ENCODE peak calls at places on chromosomes 12 and 14, in five cellular contexts. L is left ventricle myocardium inferior, S is GM12865, K is IMR-90, F is fibroblast of the aortic adventitia. M is an unnamed sample.

GRCh38 chr12:124422142-124422569 is 127.3 kb downstream of the RFLNA start:
- DNase-seq in L (no peak), S (no peak), K (no peak), F (peak), M (no peak)

GRCh38 chr14:46887144-46887543 is 235.6 kb upstream of the RPL10L start:
- DNase-seq in L (no peak), S (no peak), K (no peak), F (no peak), M (no peak)

GRCh38 chr14:20427231-20428009 is 8.5 kb downstream of the KLHL33 start:
- DNase-seq in L (no peak), S (peak), K (peak), F (peak), M (peak)

GRCh38 chr12:68587448-68587873 is 23.2 kb upstream of the RAP1B start:
- DNase-seq in L (no peak), S (peak), K (no peak), F (no peak), M (no peak)

GRCh38 chr14:60974070-60974469 is 6.8 kb downstream of the TRMT5 start:
- DNase-seq in L (no peak), S (no peak), K (no peak), F (no peak), M (no peak)

GRCh38 chr12:1939745-1940607 is 21.5 kb upstream of the CACNA2D4 start:
- DNase-seq in L (peak), S (peak), K (peak), F (peak), M (peak)

GRCh38 chr12:38886064-38886463 is 19.3 kb downstream of the CPNE8 start:
- DNase-seq in L (peak), S (no peak), K (no peak), F (peak), M (peak)

GRCh38 chr14:29630566-29631160 is 297.0 kb downstream of the PRKD1 start:
- DNase-seq in L (no peak), S (no peak), K (peak), F (no peak), M (peak)

GRCh38 chr14:20456971-20457370 is 1.9 kb downstream of the APEX1 start:
- DNase-seq in L (no peak), S (no peak), K (no peak), F (no peak), M (no peak)

GRCh38 chr14:63295991-63296630 is 22.6 kb downstream of the GPHB5 start:
- DNase-seq in L (no peak), S (peak), K (peak), F (peak), M (peak)

GRCh38 chr14:89185919-89186849 is 230.8 kb downstream of the FOXN3 start:
- DNase-seq in L (no peak), S (no peak), K (peak), F (peak), M (peak)

GRCh38 chr14:62743569-62743968 is 301.7 kb downstream of the KCNH5 start:
- DNase-seq in L (no peak), S (no peak), K (no peak), F (no peak), M (no peak)

GRCh38 chr12:46260153-46260912 is 8.5 kb downstream of the SLC38A1 start:
- DNase-seq in L (no peak), S (no peak), K (peak), F (peak), M (peak)

GRCh38 chr14:50944647-50945413 is 547 bp upstream of the PYGL start:
- DNase-seq in L (peak), S (no peak), K (peak), F (peak), M (peak)

GRCh38 chr14:53151523-53151866 is 1.6 kb downstream of the DDHD1 start:
- DNase-seq in L (no peak), S (no peak), K (no peak), F (no peak), M (no peak)

GRCh38 chr12:89765959-89766824 is 57.6 kb upstream of the ATP2B1 start:
- DNase-seq in L (no peak), S (peak), K (no peak), F (no peak), M (no peak)

GRCh38 chr14:89292579-89293348 is 124.3 kb downstream of the FOXN3 start:
- DNase-seq in L (no peak), S (no peak), K (no peak), F (no peak), M (no peak)

GRCh38 chr12:20800160-20800559 is 10.3 kb upstream of the SLCO1B3 start:
- DNase-seq in L (no peak), S (peak), K (no peak), F (no peak), M (no peak)

GRCh38 chr14:50047274-50047676 is 69.1 kb downstream of the VCPKMT start:
- DNase-seq in L (no peak), S (peak), K (no peak), F (no peak), M (no peak)

GRCh38 chr12:97835541-97835940 is 372.9 kb downstream of the RMST start:
- DNase-seq in L (no peak), S (no peak), K (no peak), F (no peak), M (no peak)

GRCh38 chr14:78700236-78700635 is 530.1 kb downstream of the NRXN3 start:
- DNase-seq in L (no peak), S (no peak), K (no peak), F (peak), M (peak)

GRCh38 chr12:38625306-38625705 is 280.1 kb downstream of the CPNE8 start:
- DNase-seq in L (no peak), S (no peak), K (no peak), F (no peak), M (no peak)

GRCh38 chr14:95463173-95463901 is 53.1 kb downstream of the SYNE3 start:
- DNase-seq in L (no peak), S (no peak), K (no peak), F (peak), M (no peak)

GRCh38 chr14:105151838-105152793 is 16.5 kb downstream of the JAG2 start:
- DNase-seq in L (no peak), S (no peak), K (no peak), F (no peak), M (no peak)

GRCh38 chr14:35231207-35231755 is 60.9 kb upstream of the PSMA6 start:
- DNase-seq in L (no peak), S (no peak), K (no peak), F (no peak), M (peak)

GRCh38 chr14:81982056-81982455 is 448.4 kb upstream of the SEL1L start:
- DNase-seq in L (no peak), S (no peak), K (no peak), F (no peak), M (no peak)

GRCh38 chr14:89540009-89540829 is 123.2 kb upstream of the FOXN3 start:
- DNase-seq in L (no peak), S (no peak), K (peak), F (peak), M (peak)

GRCh38 chr14:72420749-72421452 is 473.0 kb downstream of the DPF3 start:
- DNase-seq in L (peak), S (peak), K (peak), F (peak), M (peak)

GRCh38 chr12:27622436-27623185 is 73.6 kb upstream of the REP15 start:
- DNase-seq in L (no peak), S (no peak), K (peak), F (peak), M (no peak)

GRCh38 chr14:24422261-24422660 is 7.2 kb downstream of the CBLN3 start:
- DNase-seq in L (no peak), S (no peak), K (no peak), F (no peak), M (no peak)

GRCh38 chr14:37234222-37234621 is 36.5 kb downstream of the MIPOL1 start:
- DNase-seq in L (no peak), S (no peak), K (no peak), F (no peak), M (no peak)

GRCh38 chr14:96096639-96097610 is 57.8 kb downstream of the C14orf132 start:
- DNase-seq in L (no peak), S (no peak), K (no peak), F (no peak), M (no peak)

GRCh38 chr12:120085920-120086319 is 30.6 kb downstream of the RAB35 start:
- DNase-seq in L (no peak), S (no peak), K (no peak), F (no peak), M (no peak)

GRCh38 chr12:56299308-56299852 is 750 bp downstream of the CS start:
- DNase-seq in L (no peak), S (peak), K (peak), F (no peak), M (no peak)

GRCh38 chr12:116157845-116158267 is 119.6 kb downstream of the MED13L start:
- DNase-seq in L (no peak), S (no peak), K (no peak), F (no peak), M (no peak)

GRCh38 chr12:96132819-96133218 is 61.4 kb upstream of the ELK3 start:
- DNase-seq in L (no peak), S (peak), K (no peak), F (no peak), M (no peak)

GRCh38 chr12:72313757-72314270 is 41.6 kb downstream of the TRHDE start:
- DNase-seq in L (no peak), S (no peak), K (peak), F (no peak), M (no peak)

GRCh38 chr12:124824195-124824594 is 39.5 kb downstream of the SCARB1 start:
- DNase-seq in L (no peak), S (no peak), K (no peak), F (no peak), M (no peak)

GRCh38 chr12:63826002-63826585 is 18.4 kb upstream of the SRGAP1 start:
- DNase-seq in L (no peak), S (peak), K (peak), F (peak), M (peak)

GRCh38 chr14:29553427-29553826 is 374.2 kb downstream of the PRKD1 start:
- DNase-seq in L (no peak), S (no peak), K (no peak), F (no peak), M (no peak)

GRCh38 chr12:108690799-108691153 is 40.5 kb downstream of the CORO1C start:
- DNase-seq in L (no peak), S (no peak), K (no peak), F (no peak), M (no peak)

GRCh38 chr12:108690191-108690518 is 41.2 kb downstream of the CORO1C start:
- DNase-seq in L (no peak), S (no peak), K (no peak), F (no peak), M (no peak)

GRCh38 chr12:108691995-108692808 is 39.1 kb downstream of the CORO1C start:
- DNase-seq in L (peak), S (peak), K (peak), F (no peak), M (no peak)

GRCh38 chr12:108691154-108691994 is 39.9 kb downstream of the CORO1C start:
- DNase-seq in L (peak), S (peak), K (peak), F (peak), M (peak)

GRCh38 chr12:108689314-108690190 is 41.8 kb downstream of the CORO1C start:
- DNase-seq in L (no peak), S (peak), K (peak), F (peak), M (peak)
- TF ChIP-seq CTCF in L (peak), S (no peak), K (peak), F (no peak), M (no peak)

DNA sequence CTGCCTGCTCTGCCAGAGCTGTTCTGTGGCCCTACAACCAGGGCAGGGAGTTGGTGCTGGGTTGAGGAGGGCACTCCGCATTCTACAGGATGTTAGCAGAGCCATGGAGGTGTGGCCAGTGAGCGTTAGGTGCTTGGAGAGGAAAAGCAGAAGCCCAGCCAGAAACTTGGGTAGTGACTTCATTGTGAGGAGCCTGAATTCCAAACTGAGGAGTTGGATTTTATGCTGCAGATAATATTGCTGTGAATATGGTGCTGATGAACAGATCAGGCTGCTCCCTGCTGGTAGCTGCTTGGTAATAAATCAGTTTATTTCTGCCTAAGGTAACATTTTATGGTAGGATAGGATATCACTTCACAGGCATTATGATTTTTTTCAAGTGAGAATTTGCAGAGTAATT is 7.1 kb upstream of the CCDC175 start:
- DNase-seq in L (no peak), S (no peak), K (peak), F (peak), M (peak)
- TF ChIP-seq CTCF in L (no peak), S (no peak), K (no peak), F (peak), M (no peak)

DNA sequence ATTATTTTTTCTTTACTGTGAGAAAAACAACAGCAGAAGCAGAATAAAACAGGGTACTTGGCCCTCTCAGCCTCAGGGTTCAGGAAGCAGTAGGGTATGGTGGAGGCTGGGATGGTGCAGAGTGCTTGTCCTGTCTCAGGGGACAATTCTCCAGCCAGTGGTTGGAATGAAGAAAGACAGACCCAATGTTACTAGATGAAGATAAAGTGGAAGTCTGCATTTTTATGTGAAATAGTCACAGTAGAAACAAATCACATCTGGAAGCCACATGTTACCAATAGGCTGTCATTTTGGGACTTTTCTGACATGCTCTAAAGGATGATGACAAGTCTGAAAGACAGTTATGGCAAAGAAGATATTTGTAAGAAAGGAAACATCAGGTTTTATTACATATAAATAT is 32.3 kb downstream of the PROX2 start:
- DNase-seq in L (no peak), S (no peak), K (peak), F (peak), M (peak)
- TF ChIP-seq CTCF in L (peak), S (no peak), K (peak), F (peak), M (peak)

DNA sequence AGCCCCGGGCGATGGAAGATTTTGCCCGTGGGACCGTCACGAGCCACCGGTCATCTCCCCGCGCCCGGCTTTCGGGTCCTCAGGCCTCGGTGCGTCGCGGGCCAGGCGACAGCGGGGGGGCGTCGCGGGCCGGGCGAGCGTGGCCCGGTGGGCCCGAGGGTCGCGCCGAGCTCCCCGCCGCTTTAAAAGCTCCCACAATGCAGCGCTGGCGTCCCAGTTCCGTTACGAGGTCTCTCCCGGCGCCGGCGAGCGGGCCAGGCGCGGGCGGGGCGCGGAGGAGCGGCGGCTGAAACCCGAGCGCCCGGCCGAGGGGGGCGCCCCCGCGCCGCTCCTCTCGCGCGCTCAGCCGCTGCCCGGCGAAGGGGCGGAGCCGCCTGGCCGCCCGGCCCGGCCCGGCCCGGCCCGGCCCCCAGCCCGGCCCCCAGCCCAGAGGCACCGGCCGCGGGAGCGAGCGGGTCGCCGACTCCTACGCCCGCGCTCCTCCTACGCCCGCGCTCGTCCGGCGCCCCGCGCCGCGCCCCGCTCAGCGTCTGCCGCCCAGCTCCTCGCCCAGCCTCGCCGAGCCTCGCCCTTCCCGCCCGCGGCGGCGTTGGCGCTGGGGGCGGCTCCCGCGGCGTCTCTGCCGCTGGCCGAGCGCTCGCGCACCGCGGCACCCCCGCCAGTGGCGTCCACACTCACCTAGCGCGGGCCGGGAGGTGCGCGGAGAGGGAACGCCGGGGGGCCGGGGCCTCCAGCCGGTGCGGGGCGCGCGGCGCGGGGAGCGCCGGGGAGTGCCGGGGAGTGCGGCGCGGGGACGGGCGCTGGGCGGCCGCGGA is at the start of gene RASSF8:
- DNase-seq in L (peak), S (peak), K (peak), F (peak), M (peak)
- TF ChIP-seq CTCF in L (peak), S (no peak), K (no peak), F (no peak), M (no peak)

GRCh38 chr12:92210062-92210461 is 64.4 kb upstream of the BTG1 start:
- DNase-seq in L (no peak), S (peak), K (no peak), F (no peak), M (no peak)
- TF ChIP-seq CTCF in L (no peak), S (no peak), K (no peak), F (no peak), M (no peak)

DNA sequence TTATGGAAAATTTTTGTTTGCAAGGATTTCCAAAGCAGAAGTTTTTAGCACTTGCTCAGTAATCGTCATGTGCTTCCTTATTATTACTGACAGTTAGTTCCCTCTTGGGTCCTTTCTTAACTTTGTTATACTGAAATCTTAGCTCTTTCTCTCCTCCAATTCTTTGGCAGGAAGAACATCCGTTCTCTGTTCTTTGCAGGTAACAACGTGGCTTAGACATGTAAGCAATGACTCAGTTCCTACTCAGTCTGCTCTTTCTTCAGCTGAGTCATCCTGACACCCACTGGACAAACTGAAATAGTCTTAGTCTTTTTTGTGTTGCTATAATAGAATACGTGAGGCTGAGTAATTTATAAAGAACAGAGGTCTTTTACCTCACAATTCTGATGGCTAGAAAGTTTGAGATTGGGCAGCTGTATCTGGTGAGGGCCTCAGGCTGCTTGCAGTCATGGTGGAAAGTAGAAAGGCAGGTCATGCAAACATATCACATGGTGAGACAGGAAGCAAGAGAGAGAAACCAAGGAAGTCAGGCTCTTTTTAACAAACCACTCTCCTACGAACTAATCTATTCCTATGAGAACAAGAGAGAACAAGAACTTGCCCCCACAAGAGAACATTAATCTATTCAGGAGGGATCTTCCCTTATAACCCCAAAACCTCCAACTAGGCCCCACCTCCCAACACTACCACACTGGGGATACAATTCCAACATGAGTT is 49.2 kb downstream of the TESPA1 start:
- DNase-seq in L (no peak), S (peak), K (peak), F (peak), M (peak)
- TF ChIP-seq CTCF in L (no peak), S (peak), K (no peak), F (no peak), M (peak)